ENCODE peak calls at places on chromosome 22, in four cellular contexts. G is aorta, J is iPS-NIHi11, T is GM12865. V is an unnamed sample.

GRCh38 chr22:32918741-32919140 is 117.2 kb downstream of the TIMP3 start:
- DNase-seq in G (no peak), J (no peak), T (no peak), V (no peak)

GRCh38 chr22:17056058-17056457 is 28.7 kb upstream of the IL17RA start:
- DNase-seq in G (no peak), J (no peak), T (no peak), V (no peak)

GRCh38 chr22:25759825-25760231 is 17.8 kb downstream of the MYO18B start:
- DNase-seq in G (peak; percentile 77), J (no peak), T (no peak), V (no peak)

GRCh38 chr22:35197071-35197470 is 60.2 kb upstream of the HMGXB4 start:
- DNase-seq in G (no peak), J (no peak), T (peak; percentile 9), V (no peak)

GRCh38 chr22:25448435-25449051 is 115.9 kb upstream of the GRK3 start:
- DNase-seq in G (no peak), J (peak; percentile 35), T (peak; percentile 28), V (peak; percentile 61)

GRCh38 chr22:30280495-30280894 is 8.8 kb downstream of the CASTOR1 start:
- DNase-seq in G (no peak), J (no peak), T (no peak), V (no peak)

GRCh38 chr22:17087176-17088131 is 2.7 kb downstream of the IL17RA start:
- DNase-seq in G (no peak), J (no peak), T (peak; percentile 77), V (no peak)

GRCh38 chr22:27475548-27475897 is 326.0 kb downstream of the MN1 start:
- DNase-seq in G (no peak), J (no peak), T (no peak), V (no peak)

GRCh38 chr22:46742576-46743221 is 4.6 kb upstream of the CERK start:
- DNase-seq in G (no peak), J (no peak), T (no peak), V (no peak)

V was measured in H7.